ENCODE peak calls at places on chromosomes 4 and X, in four cellular contexts. T, Q, S and L are unnamed samples.

GRCh38 chrX:153396320-153397195 is 4.6 kb downstream of the PNMA6E start:
- DNase-seq in T (no peak), Q (no peak), S (no peak), L (no peak)

GRCh38 chrX:141642979-141643378 is 53.5 kb downstream of the SPANXA2 start:
- DNase-seq in T (no peak), Q (no peak), S (peak; percentile 49), L (no peak)

GRCh38 chrX:24371391-24371972 is 11.0 kb downstream of the SUPT20HL1 start:
- DNase-seq in T (peak; percentile 45), Q (no peak), S (peak; percentile 44), L (no peak)

GRCh38 chrX:136920001-136920400 is 39.5 kb upstream of the RBMX start:
- DNase-seq in T (no peak), Q (no peak), S (no peak), L (no peak)

GRCh38 chr4:48653217-48654014 is 126.7 kb downstream of the FRYL start:
- DNase-seq in T (peak; percentile 69), Q (no peak), S (peak; percentile 85), L (no peak)

GRCh38 chrX:130772313-130773140 is 130.5 kb downstream of the ENOX2 start:
- DNase-seq in T (no peak), Q (no peak), S (peak; percentile 75), L (peak; percentile 19)

GRCh38 chr4:57043304-57044251 is 64.9 kb downstream of the POLR2B start:
- DNase-seq in T (no peak), Q (no peak), S (peak; percentile 90), L (peak; percentile 60)

GRCh38 chrX:47936224-47936939 is 67.4 kb downstream of the ZNF182 start:
- DNase-seq in T (no peak), Q (no peak), S (peak; percentile 6), L (no peak)

GRCh38 chr4:113471141-113471860 is 290.2 kb downstream of the CAMK2D start:
- DNase-seq in T (no peak), Q (no peak), S (peak; percentile 73), L (no peak)

GRCh38 chr4:103075894-103076776 is at the start of gene SLC9B2:
- DNase-seq in T (peak; percentile 82), Q (peak; percentile 81), S (peak; percentile 74), L (no peak)

GRCh38 chr4:18390655-18391369 is 369.3 kb upstream of the LCORL start:
- DNase-seq in T (no peak), Q (no peak), S (peak; percentile 6), L (no peak)

GRCh38 chr4:155772459-155773195 is 13.8 kb downstream of the GUCY1B1 start:
- DNase-seq in T (no peak), Q (no peak), S (no peak), L (no peak)

GRCh38 chr4:105837037-105837436 is 58.2 kb upstream of the NPNT start:
- DNase-seq in T (no peak), Q (no peak), S (no peak), L (no peak)

GRCh38 chr4:70651864-70652506 is 14.3 kb downstream of the JCHAIN start:
- DNase-seq in T (no peak), Q (no peak), S (peak; percentile 25), L (no peak)

GRCh38 chrX:43963726-43964125 is 9.5 kb downstream of the NDP start:
- DNase-seq in T (no peak), Q (no peak), S (no peak), L (no peak)

GRCh38 chr4:15495621-15496020 is 25.9 kb downstream of the CC2D2A start:
- DNase-seq in T (no peak), Q (no peak), S (peak; percentile 50), L (no peak)

GRCh38 chrX:74656079-74656745 is 41.8 kb upstream of the RLIM start:
- DNase-seq in T (no peak), Q (no peak), S (peak; percentile 39), L (no peak)

GRCh38 chrX:57771689-57772088 is 91.6 kb upstream of the NLRP2B start:
- DNase-seq in T (no peak), Q (no peak), S (no peak), L (no peak)

GRCh38 chr4:181147421-181147951 is 1095.7 kb upstream of the TENM3 start:
- DNase-seq in T (no peak), Q (no peak), S (no peak), L (no peak)

GRCh38 chr4:64846417-64846816 is 437.2 kb upstream of the TECRL start:
- DNase-seq in T (no peak), Q (no peak), S (peak; percentile 19), L (no peak)

GRCh38 chr4:751676-752075 is 46.0 kb downstream of the PCGF3 start:
- DNase-seq in T (no peak), Q (no peak), S (peak; percentile 58), L (no peak)

GRCh38 chr4:185811509-185812364 is at the start of gene SORBS2:
- DNase-seq in T (peak; percentile 41), Q (peak; percentile 79), S (peak; percentile 83), L (no peak)

GRCh38 chr4:148618856-148619255 is 176.6 kb upstream of the NR3C2 start:
- DNase-seq in T (no peak), Q (no peak), S (peak; percentile 30), L (no peak)

GRCh38 chrX:143634701-143635442 is 1.0 kb downstream of the SLITRK4 start:
- DNase-seq in T (peak; percentile 30), Q (peak; percentile 54), S (no peak), L (no peak)

GRCh38 chrX:127732709-127733108 is 319.5 kb downstream of the ACTRT1 start:
- DNase-seq in T (no peak), Q (no peak), S (no peak), L (no peak)

GRCh38 chr4:5824635-5825034 is 68.3 kb downstream of the CRMP1 start:
- DNase-seq in T (no peak), Q (no peak), S (peak; percentile 38), L (no peak)

DNA sequence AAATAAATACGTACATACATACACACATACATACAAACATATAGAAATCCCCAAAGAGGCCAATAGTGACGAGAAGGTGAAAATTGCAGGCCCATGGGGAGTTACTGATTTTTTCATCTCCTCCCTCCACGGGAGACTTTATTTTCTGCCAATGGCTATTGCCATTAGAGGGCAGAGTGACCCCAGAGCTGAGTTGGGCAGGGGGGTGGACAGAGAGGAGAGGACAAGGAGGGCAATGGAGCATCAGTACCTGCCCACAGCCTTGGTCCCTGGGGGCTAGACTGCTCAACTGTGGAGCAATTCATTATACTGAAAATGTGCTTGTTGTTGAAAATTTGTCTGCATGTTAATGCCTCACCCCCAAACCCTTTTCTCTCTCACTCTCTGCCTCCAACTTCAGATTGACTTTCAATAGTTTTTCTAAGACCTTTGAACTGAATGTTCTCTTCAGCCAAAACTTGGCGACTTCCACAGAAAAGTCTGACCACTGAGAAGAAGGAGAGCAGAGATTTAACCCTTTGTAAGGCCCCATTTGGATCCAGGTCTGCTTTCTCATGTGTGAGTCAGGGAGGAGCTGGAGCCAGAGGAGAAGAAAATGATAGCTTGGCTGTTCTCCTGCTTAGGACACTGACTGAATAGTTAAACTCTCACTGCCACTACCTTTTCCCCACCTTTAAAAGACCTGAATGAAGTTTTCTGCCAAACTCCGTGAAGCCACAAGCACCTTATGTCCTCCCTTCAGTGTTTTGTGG is 180.7 kb downstream of the AR start:
- DNase-seq in T (no peak), Q (no peak), S (peak; percentile 10), L (no peak)
- TF ChIP-seq CTCF in T (no peak), Q (peak; percentile 12), S (peak; percentile 5), L (no peak)

GRCh38 chr4:168832746-168833575 is 177.1 kb downstream of the CBR4 start:
- DNase-seq in T (peak; percentile 45), Q (peak; percentile 69), S (peak; percentile 46), L (no peak)
- TF ChIP-seq CTCF in T (no peak), Q (no peak), S (peak; percentile 36), L (peak; percentile 52)

GRCh38 chrX:19814240-19814639 is 73.2 kb downstream of the SH3KBP1 start:
- DNase-seq in T (no peak), Q (no peak), S (no peak), L (no peak)
- TF ChIP-seq CTCF in T (no peak), Q (peak; percentile 4), S (no peak), L (no peak)

GRCh38 chr4:3246458-3247398 is 2.2 kb upstream of the MSANTD1 start:
- DNase-seq in T (no peak), Q (no peak), S (no peak), L (no peak)
- TF ChIP-seq CTCF in T (no peak), Q (no peak), S (peak; percentile 8), L (no peak)

GRCh38 chr4:8400641-8401325 is 39.7 kb downstream of the ACOX3 start:
- DNase-seq in T (no peak), Q (no peak), S (no peak), L (no peak)
- TF ChIP-seq CTCF in T (no peak), Q (no peak), S (no peak), L (no peak)

GRCh38 chr4:142663828-142664227 is 182.3 kb downstream of the INPP4B start:
- DNase-seq in T (no peak), Q (no peak), S (peak; percentile 64), L (peak; percentile 16)

GRCh38 chr4:142656178-142656577 is 189.9 kb downstream of the INPP4B start:
- DNase-seq in T (no peak), Q (no peak), S (peak; percentile 33), L (no peak)

DNA sequence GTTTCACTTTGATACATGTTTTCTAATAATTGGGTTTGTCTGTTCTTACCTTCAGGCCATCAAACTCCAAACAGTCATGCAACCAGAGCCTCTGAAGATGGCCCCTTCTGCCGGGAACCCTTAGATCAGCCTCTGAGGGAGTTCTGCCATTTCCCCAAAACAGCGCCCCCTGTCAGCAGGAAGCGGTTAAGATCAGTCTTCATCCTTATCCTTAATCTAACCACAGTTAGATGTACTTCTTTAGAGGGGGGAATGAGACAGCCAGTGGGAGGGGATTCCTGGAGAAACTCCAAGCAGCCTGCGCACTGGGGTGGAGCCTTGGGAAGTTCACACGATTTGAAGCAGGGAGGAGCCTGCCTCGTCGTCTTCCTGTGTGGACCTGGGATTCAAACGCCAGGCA is 185.4 kb downstream of the INPP4B start:
- DNase-seq in T (no peak), Q (no peak), S (no peak), L (no peak)
- TF ChIP-seq CTCF in T (no peak), Q (no peak), S (peak; percentile 6), L (no peak)